ENCODE peak calls at places on chromosome 13, in nine cellular contexts. Y is NCI-H1105 treated with DMSO at 0.1 percent for 48 hours; O is activated CD4-positive, alpha-beta T cell treated with anti-CD3 and anti-CD28 coated beads, Interleukin-2, amount 50 U/mL, for 4 hours; P is caudate nucleus; J is germinal center; A is foreskin fibroblast; F is sciatic nerve; B is pancreas; Q is NCI-H1436 treated with DMSO at 0.1 percent for 48 hours. V is an unnamed sample.

GRCh38 chr13:75181906-75182305 is 300.1 kb downstream of the TBC1D4 start:
- DNase-seq in Y (no peak), O (no peak), P (no peak), J (no peak), A (peak; percentile 74), F (no peak), B (no peak), Q (no peak), V (no peak)

GRCh38 chr13:102779426-102780159 is 6.0 kb upstream of the TEX30 start:
- DNase-seq in Y (no peak), O (no peak), P (no peak), J (no peak), A (no peak), F (no peak), B (no peak), Q (no peak), V (no peak)

GRCh38 chr13:112726018-112726767 is 36.4 kb downstream of the ATP11A start:
- DNase-seq in Y (no peak), O (no peak), P (no peak), J (no peak), A (no peak), F (peak; percentile 50), B (no peak), Q (no peak), V (no peak)

GRCh38 chr13:72462726-72463125 is 264.7 kb downstream of the MZT1 start:
- DNase-seq in Y (no peak), O (no peak), P (no peak), J (no peak), A (no peak), F (no peak), B (no peak), Q (no peak), V (no peak)

GRCh38 chr13:49652691-49653305 is 24.5 kb downstream of the ARL11 start:
- DNase-seq in Y (peak; percentile 49), O (no peak), P (no peak), J (peak; percentile 36), A (peak; percentile 70), F (no peak), B (no peak), Q (no peak), V (no peak)

GRCh38 chr13:28794370-28794769 is 25.8 kb upstream of the MTUS2 start:
- DNase-seq in Y (peak; percentile 55), O (no peak), P (no peak), J (no peak), A (no peak), F (no peak), B (no peak), Q (no peak), V (no peak)

GRCh38 chr13:45765464-45765863 is 63.3 kb downstream of the CBY2 start:
- DNase-seq in Y (no peak), O (no peak), P (no peak), J (no peak), A (no peak), F (no peak), B (no peak), Q (no peak), V (no peak)

GRCh38 chr13:112186091-112186490 is 119.1 kb downstream of the SOX1 start:
- DNase-seq in Y (no peak), O (no peak), P (no peak), J (no peak), A (no peak), F (no peak), B (no peak), Q (no peak), V (peak; percentile 55)

GRCh38 chr13:99642006-99642405 is 140.7 kb downstream of the TM9SF2 start:
- DNase-seq in Y (no peak), O (no peak), P (no peak), J (no peak), A (no peak), F (no peak), B (no peak), Q (no peak), V (no peak)

GRCh38 chr13:50156140-50156539 is 140.9 kb downstream of the KCNRG start:
- DNase-seq in Y (no peak), O (no peak), P (no peak), J (no peak), A (peak; percentile 62), F (no peak), B (no peak), Q (no peak), V (no peak)

GRCh38 chr13:74129500-74130144 is 4.6 kb downstream of the KLF12 start:
- DNase-seq in Y (no peak), O (no peak), P (no peak), J (no peak), A (peak; percentile 74), F (no peak), B (no peak), Q (no peak), V (no peak)

V was measured in mesenteric fat pad.